ENCODE peak calls at places on chromosomes 5 and 9, in seven cellular contexts. X is IMR-90, R is kidney, F is A549, V is lung, D is fibroblast of the aortic adventitia, B is spleen. S is an unnamed sample.

GRCh38 chr5:139642891-139643871 is 5.0 kb upstream of the CXXC5 start:
- DNase-seq in R (peak; percentile 92), F (no peak), B (peak; percentile 72), D (no peak), X (no peak), V (no peak), S (peak; percentile 3)

GRCh38 chr5:150469718-150470470 is 20.4 kb upstream of the RPS14 start:
- DNase-seq in X (peak; percentile 98), V (no peak), F (peak; percentile 46), B (no peak), D (peak; percentile 98), R (no peak), S (no peak)

GRCh38 chr5:95524423-95524822 is 30.4 kb downstream of the SKIC3 start:
- DNase-seq in V (no peak), R (no peak), B (no peak), F (no peak), X (no peak), D (no peak), S (no peak)

GRCh38 chr9:28853487-28853886 is 1280.2 kb upstream of the C9orf72 start:
- DNase-seq in X (no peak), B (no peak), D (no peak), V (no peak), F (no peak), R (no peak), S (peak; percentile 8)

GRCh38 chr5:155897761-155898160 is 429.2 kb upstream of the SGCD start:
- DNase-seq in B (no peak), R (no peak), D (no peak), V (no peak), F (no peak), X (no peak), S (no peak)

GRCh38 chr9:119941081-119941480 is 571.8 kb upstream of the BRINP1 start:
- DNase-seq in D (no peak), F (no peak), X (no peak), V (no peak), R (no peak), B (no peak), S (no peak)

GRCh38 chr5:132082329-132083023 is 8.9 kb downstream of the CSF2 start:
- DNase-seq in F (no peak), B (peak; percentile 62), D (no peak), X (no peak), V (no peak), R (no peak), S (no peak)

GRCh38 chr5:139378101-139378825 is 4.8 kb downstream of the SLC23A1 start:
- DNase-seq in B (peak; percentile 72), R (peak; percentile 73), V (no peak), D (no peak), X (no peak), F (no peak), S (no peak)

GRCh38 chr9:105405514-105406131 is 42.2 kb upstream of the FSD1L start:
- DNase-seq in R (no peak), V (no peak), D (no peak), B (no peak), X (peak; percentile 21), F (no peak), S (no peak)

GRCh38 chr9:130845901-130846381 is 10.9 kb downstream of the ABL1 start:
- DNase-seq in X (peak; percentile 93), V (no peak), F (peak; percentile 23), D (peak; percentile 89), B (no peak), R (no peak), S (no peak)

GRCh38 chr5:73115399-73116051 is 4.8 kb upstream of the TMEM171 start:
- DNase-seq in D (peak; percentile 81), B (no peak), F (no peak), R (no peak), X (peak; percentile 98), V (no peak), S (no peak)

GRCh38 chr5:172703952-172704351 is 62.9 kb downstream of the NEURL1B start:
- DNase-seq in V (no peak), F (no peak), R (peak; percentile 25), B (no peak), D (no peak), X (no peak), S (no peak)

GRCh38 chr9:126459126-126459525 is 132.5 kb downstream of the MVB12B start:
- DNase-seq in R (no peak), V (no peak), X (no peak), B (peak; percentile 44), D (no peak), F (no peak), S (no peak)

GRCh38 chr5:84322646-84323045 is 62.0 kb downstream of the EDIL3 start:
- DNase-seq in V (no peak), D (no peak), F (no peak), R (no peak), B (no peak), X (no peak), S (no peak)
- TF ChIP-seq CTCF in V (no peak), D (no peak), F (no peak), R (no peak), B (no peak), X (no peak), S (no peak)

GRCh38 chr5:147688965-147689364 is 93.6 kb downstream of the JAKMIP2 start:
- DNase-seq in V (peak; percentile 33), X (no peak), F (no peak), R (peak; percentile 71), B (no peak), D (peak; percentile 27), S (no peak)

GRCh38 chr5:147690595-147690994 is 91.9 kb downstream of the JAKMIP2 start:
- DNase-seq in X (peak; percentile 1), F (no peak), V (no peak), D (no peak), B (no peak), R (no peak), S (no peak)

GRCh38 chr5:147689436-147689835 is 93.1 kb downstream of the JAKMIP2 start:
- DNase-seq in D (no peak), B (no peak), X (no peak), F (no peak), V (no peak), R (no peak), S (no peak)

GRCh38 chr5:147685991-147686390 is 96.5 kb downstream of the JAKMIP2 start:
- DNase-seq in R (no peak), X (no peak), D (no peak), V (no peak), F (no peak), B (no peak), S (no peak)

DNA sequence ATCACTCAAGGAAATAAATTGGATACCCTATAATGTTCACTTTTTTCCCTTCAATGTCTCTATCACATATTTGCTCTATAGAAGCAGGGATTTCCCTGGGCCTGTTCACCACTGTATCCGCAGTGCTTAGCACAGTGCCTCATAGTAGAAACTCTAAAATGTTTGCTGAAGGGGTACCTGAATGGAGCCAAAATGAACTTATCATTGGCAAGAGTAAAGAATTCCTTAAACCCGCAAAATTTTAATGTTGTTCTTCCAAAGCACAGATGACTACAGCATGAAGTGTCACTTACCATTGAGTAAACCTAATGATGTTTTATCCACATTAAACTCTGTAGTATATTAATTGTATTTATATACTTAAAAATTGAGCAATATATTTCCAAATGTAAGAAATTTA is 96.1 kb downstream of the JAKMIP2 start:
- DNase-seq in F (no peak), V (no peak), X (no peak), D (no peak), R (no peak), B (no peak), S (no peak)
- TF ChIP-seq CTCF in F (no peak), V (no peak), X (no peak), D (no peak), R (no peak), B (no peak), S (no peak)

GRCh38 chr5:92991681-92992472 is 589.1 kb downstream of the NR2F1-AS1 start:
- DNase-seq in B (no peak), X (peak; percentile 26), R (no peak), D (peak; percentile 7), V (no peak), F (no peak), S (no peak)
- TF ChIP-seq CTCF in B (no peak), X (no peak), R (no peak), D (no peak), V (no peak), F (no peak), S (no peak)

GRCh38 chr5:77419644-77420582 is 72.2 kb downstream of the WDR41 start:
- DNase-seq in F (no peak), D (no peak), R (no peak), V (no peak), B (no peak), X (no peak), S (no peak)

GRCh38 chr5:77420940-77421339 is 71.2 kb downstream of the WDR41 start:
- DNase-seq in F (no peak), R (no peak), D (no peak), B (no peak), X (no peak), V (no peak), S (no peak)

GRCh38 chr5:77423022-77423750 is 68.9 kb downstream of the WDR41 start:
- DNase-seq in V (no peak), R (no peak), X (no peak), B (no peak), D (no peak), F (no peak), S (no peak)

GRCh38 chr5:77418162-77418561 is 74.0 kb downstream of the WDR41 start:
- DNase-seq in V (no peak), D (no peak), B (no peak), F (no peak), R (no peak), X (no peak), S (no peak)

GRCh38 chr5:77418601-77419591 is 73.2 kb downstream of the WDR41 start:
- DNase-seq in X (peak; percentile 45), D (no peak), R (no peak), F (no peak), V (no peak), B (no peak), S (no peak)
- TF ChIP-seq CTCF in X (no peak), D (no peak), R (no peak), F (no peak), V (no peak), B (no peak), S (no peak)

S was measured in endothelial cell.